ENCODE peak calls at places on chromosomes 12 and 14, in eight cellular contexts. N is activated T-helper 1 cell treated with anti-CD3 and anti-CD28 coated beads, Interleukin-2, amount 50 U/mL, for 16 hours; P is DMS153; Q is H7; V is Caki2; S is stimulated activated naive CD8-positive, alpha-beta T cell treated with anti-CD3 and anti-CD28 coated beads, Interleukin-15, Interleukin-2, amounts not matched to agents 100 U/mL and 50 U/mL, for 24 hours; A is GM23248; M is stimulated activated CD8-positive, alpha-beta memory T cell treated with anti-CD3 and anti-CD28 coated beads, Interleukin-12 subunit alpha, Interleukin-12 subunit beta, amount 100 ng/mL, for 1 hour. Y is an unnamed sample.

GRCh38 chr14:29317423-29317822 is 550.8 kb downstream of the FOXG1 start:
- DNase-seq in S (no peak), P (no peak), Q (no peak), V (no peak), M (no peak), A (no peak), N (no peak), Y (no peak)

GRCh38 chr12:39375206-39375808 is 67.6 kb downstream of the KIF21A start:
- DNase-seq in V (no peak), S (no peak), P (no peak), Q (no peak), N (no peak), M (no peak), A (no peak), Y (no peak)

GRCh38 chr14:102427642-102428041 is 64.9 kb downstream of the TECPR2 start:
- DNase-seq in N (no peak), S (no peak), Q (no peak), V (no peak), M (no peak), A (no peak), P (no peak), Y (no peak)

GRCh38 chr14:88863167-88863566 is 38.7 kb downstream of the TTC8 start:
- DNase-seq in N (no peak), S (no peak), M (no peak), P (no peak), A (no peak), Q (no peak), V (no peak), Y (no peak)

GRCh38 chr12:1374296-1374695 is 220.1 kb downstream of the FBXL14 start:
- DNase-seq in Q (no peak), A (peak), S (no peak), P (no peak), N (no peak), M (no peak), V (no peak), Y (peak)

GRCh38 chr12:68591716-68592437 is 18.8 kb upstream of the RAP1B start:
- DNase-seq in A (no peak), Q (no peak), V (no peak), M (no peak), S (no peak), P (peak), N (no peak), Y (no peak)

GRCh38 chr12:108801736-108802665 is 55.4 kb downstream of the SSH1 start:
- DNase-seq in V (peak), P (no peak), M (no peak), S (no peak), A (peak), N (no peak), Q (peak), Y (peak)

GRCh38 chr12:46386360-46386867 is 13.8 kb upstream of the SLC38A2 start:
- DNase-seq in V (peak), A (peak), M (no peak), Q (no peak), P (no peak), S (no peak), N (no peak), Y (peak)

GRCh38 chr14:67525389-67525788 is 7.7 kb upstream of the PLEKHH1 start:
- DNase-seq in V (no peak), Q (no peak), S (no peak), A (no peak), P (no peak), N (no peak), M (no peak), Y (no peak)

GRCh38 chr12:66541446-66541845 is 137.4 kb downstream of the GRIP1 start:
- DNase-seq in A (no peak), N (no peak), P (no peak), S (no peak), M (no peak), V (no peak), Q (no peak), Y (no peak)